ENCODE peak calls at places on chromosomes 1 and 21, in seven cellular contexts. C is NCI-H1436; Y is Calu3; B is T-cell; N is K562; O is HFF-Myc; S is stimulated activated CD8-positive, alpha-beta memory T cell treated with anti-CD3 and anti-CD28 coated beads, Interleukin-7, amount 100 ng/mL, for 1 hour. L is an unnamed sample.

GRCh38 chr1:29811727-29812396 is 575.5 kb downstream of the PTPRU start:
- DNase-seq in C (no peak), Y (no peak), B (no peak), N (no peak), O (no peak), S (no peak), L (no peak)

GRCh38 chr1:12063141-12064072 is at the start of gene TNFRSF8:
- DNase-seq in C (no peak), Y (no peak), B (no peak), N (peak), O (no peak), S (no peak), L (no peak)

GRCh38 chr1:232589809-232590741 is 39.9 kb downstream of the SIPA1L2 start:
- DNase-seq in C (no peak), Y (no peak), B (no peak), N (no peak), O (no peak), S (no peak), L (no peak)

GRCh38 chr1:66330711-66331110 is 203.2 kb upstream of the SGIP1 start:
- DNase-seq in C (no peak), Y (no peak), B (no peak), N (no peak), O (no peak), S (no peak), L (peak)

GRCh38 chr1:53395671-53396215 is 63.5 kb upstream of the DMRTB1 start:
- DNase-seq in C (peak), Y (no peak), B (no peak), N (no peak), O (no peak), S (no peak), L (no peak)

GRCh38 chr1:19676438-19676922 is 11.8 kb downstream of the HTR6 start:
- DNase-seq in C (no peak), Y (peak), B (no peak), N (peak), O (no peak), S (no peak), L (no peak)

GRCh38 chr1:224182057-224182865 is 779 bp upstream of the DEGS1 start:
- DNase-seq in C (no peak), Y (peak), B (peak), N (no peak), O (no peak), S (no peak), L (peak)

GRCh38 chr1:57061369-57061768 is 95.6 kb upstream of the C8B start:
- DNase-seq in C (no peak), Y (peak), B (no peak), N (no peak), O (peak), S (no peak), L (no peak)

GRCh38 chr1:3858231-3858981 is 1.1 kb downstream of the DFFB start:
- DNase-seq in C (peak), Y (peak), B (peak), N (peak), O (peak), S (no peak), L (no peak)

GRCh38 chr1:220370041-220370700 is 97.9 kb upstream of the RAB3GAP2 start:
- DNase-seq in C (no peak), Y (peak), B (no peak), N (no peak), O (peak), S (no peak), L (no peak)

GRCh38 chr1:154975409-154976205 is 1.1 kb downstream of the CKS1B start:
- DNase-seq in C (no peak), Y (no peak), B (peak), N (peak), O (no peak), S (no peak), L (peak)

GRCh38 chr1:210598135-210598652 is 269.5 kb downstream of the HHAT start:
- DNase-seq in C (no peak), Y (peak), B (no peak), N (no peak), O (peak), S (no peak), L (no peak)

GRCh38 chr21:30629173-30629572 is 5.8 kb upstream of the KRTAP20-2 start:
- DNase-seq in C (no peak), Y (no peak), B (no peak), N (no peak), O (no peak), S (no peak), L (no peak)

GRCh38 chr1:204130989-204131892 is 20.6 kb downstream of the ETNK2 start:
- DNase-seq in C (no peak), Y (peak), B (no peak), N (no peak), O (peak), S (no peak), L (no peak)

GRCh38 chr1:111399792-111400610 is 27.5 kb downstream of the OVGP1 start:
- DNase-seq in C (peak), Y (peak), B (peak), N (peak), O (no peak), S (peak), L (no peak)

GRCh38 chr21:39611547-39612190 is 1.1 kb upstream of the B3GALT5 start:
- DNase-seq in C (no peak), Y (no peak), B (no peak), N (no peak), O (no peak), S (no peak), L (no peak)

GRCh38 chr21:45788635-45789506 is 145.3 kb downstream of the PCBP3 start:
- DNase-seq in C (no peak), Y (no peak), B (no peak), N (no peak), O (no peak), S (no peak), L (no peak)

GRCh38 chr1:21626921-21627339 is 42.2 kb downstream of the RAP1GAP start:
- DNase-seq in C (no peak), Y (peak), B (no peak), N (no peak), O (no peak), S (no peak), L (no peak)

GRCh38 chr1:232655041-232655745 is 25.3 kb upstream of the SIPA1L2 start:
- DNase-seq in C (no peak), Y (no peak), B (no peak), N (no peak), O (no peak), S (no peak), L (peak)

GRCh38 chr1:97412155-97412554 is 508.7 kb downstream of the DPYD start:
- DNase-seq in C (no peak), Y (no peak), B (no peak), N (no peak), O (no peak), S (no peak), L (no peak)

GRCh38 chr1:11564237-11564636 is 85.3 kb downstream of the DISP3 start:
- DNase-seq in C (no peak), Y (no peak), B (no peak), N (no peak), O (no peak), S (no peak), L (no peak)

GRCh38 chr1:53047737-53048344 is 14.2 kb upstream of the PODN start:
- DNase-seq in C (peak), Y (no peak), B (no peak), N (peak), O (peak), S (no peak), L (no peak)

GRCh38 chr1:116375884-116376733 is 3.1 kb downstream of the ATP1A1 start:
- DNase-seq in C (no peak), Y (peak), B (no peak), N (no peak), O (peak), S (no peak), L (peak)

GRCh38 chr21:32958288-32958992 is 67.3 kb upstream of the OLIG2 start:
- DNase-seq in C (no peak), Y (peak), B (no peak), N (no peak), O (no peak), S (no peak), L (no peak)

GRCh38 chr1:53057134-53057533 is 4.9 kb upstream of the PODN start:
- DNase-seq in C (no peak), Y (no peak), B (no peak), N (no peak), O (no peak), S (no peak), L (no peak)

GRCh38 chr1:157829711-157830110 is 9.8 kb upstream of the FCRL1 start:
- DNase-seq in C (no peak), Y (no peak), B (no peak), N (no peak), O (no peak), S (no peak), L (no peak)

GRCh38 chr1:56575865-56576264 is 3.5 kb downstream of the PLPP3 start:
- DNase-seq in C (no peak), Y (no peak), B (no peak), N (no peak), O (no peak), S (no peak), L (no peak)

GRCh38 chr1:110312188-110313121 is 26.7 kb upstream of the RBM15 start:
- DNase-seq in C (peak), Y (peak), B (peak), N (peak), O (no peak), S (peak), L (peak)

GRCh38 chr1:114040273-114041043 is 61.2 kb downstream of the OLFML3 start:
- DNase-seq in C (no peak), Y (no peak), B (no peak), N (no peak), O (no peak), S (no peak), L (no peak)

GRCh38 chr1:204059970-204060369 is 12.9 kb upstream of the SOX13 start:
- DNase-seq in C (no peak), Y (no peak), B (no peak), N (no peak), O (no peak), S (no peak), L (no peak)

GRCh38 chr1:115329965-115330364 is 8.1 kb downstream of the NGF start:
- DNase-seq in C (no peak), Y (no peak), B (no peak), N (no peak), O (no peak), S (no peak), L (no peak)

L was measured in T-helper 1 cell.